ENCODE peak calls at places on chromosome 16, in nine cellular contexts. One of them, this sample, is unnamed.

GRCh38 chr16:81181013-81181720 is 57.3 kb upstream of the BCO1 start:
- DNase-seq in cardiac muscle cell: peak; percentile 97
- DNase-seq in spleen: no peak
- DNase-seq in CD8-positive, alpha-beta T cell: no peak
- DNase-seq in AG04450: peak; percentile 89
- DNase-seq in A549: peak; percentile 93
- DNase-seq in heart right ventricle: peak; percentile 86
- DNase-seq in GM23338: peak; percentile 98
- DNase-seq in astrocyte of the spinal cord: peak; percentile 92
- DNase-seq in this sample: no peak

GRCh38 chr16:88784074-88784855 is 755 bp downstream of the PIEZO1 start:
- DNase-seq in GM23338: peak; percentile 83
- DNase-seq in AG04450: no peak
- DNase-seq in A549: peak; percentile 74
- DNase-seq in cardiac muscle cell: peak; percentile 88
- DNase-seq in astrocyte of the spinal cord: peak; percentile 72
- DNase-seq in spleen: peak; percentile 89
- DNase-seq in heart right ventricle: peak; percentile 79
- DNase-seq in CD8-positive, alpha-beta T cell: no peak
- DNase-seq in this sample: peak; percentile 70

GRCh38 chr16:76913046-76913445 is 277.9 kb upstream of the MON1B start:
- DNase-seq in spleen: no peak
- DNase-seq in GM23338: no peak
- DNase-seq in astrocyte of the spinal cord: no peak
- DNase-seq in cardiac muscle cell: no peak
- DNase-seq in A549: peak; percentile 6
- DNase-seq in heart right ventricle: no peak
- DNase-seq in CD8-positive, alpha-beta T cell: no peak
- DNase-seq in AG04450: no peak
- DNase-seq in this sample: no peak

GRCh38 chr16:50079741-50080140 is 14.0 kb downstream of the HEATR3 start:
- DNase-seq in cardiac muscle cell: no peak
- DNase-seq in heart right ventricle: no peak
- DNase-seq in GM23338: no peak
- DNase-seq in CD8-positive, alpha-beta T cell: no peak
- DNase-seq in spleen: no peak
- DNase-seq in AG04450: no peak
- DNase-seq in astrocyte of the spinal cord: peak; percentile 20
- DNase-seq in A549: no peak
- DNase-seq in this sample: no peak

GRCh38 chr16:19517424-19518089 is 4.3 kb downstream of the GDE1 start:
- DNase-seq in AG04450: no peak
- DNase-seq in GM23338: no peak
- DNase-seq in CD8-positive, alpha-beta T cell: no peak
- DNase-seq in spleen: no peak
- DNase-seq in cardiac muscle cell: no peak
- DNase-seq in A549: peak; percentile 35
- DNase-seq in astrocyte of the spinal cord: peak; percentile 32
- DNase-seq in heart right ventricle: no peak
- DNase-seq in this sample: no peak

GRCh38 chr16:30656974-30657865 is 1.0 kb upstream of the FBRS start:
- DNase-seq in spleen: peak; percentile 77
- DNase-seq in heart right ventricle: no peak
- DNase-seq in AG04450: no peak
- DNase-seq in A549: no peak
- DNase-seq in CD8-positive, alpha-beta T cell: no peak
- DNase-seq in GM23338: no peak
- DNase-seq in astrocyte of the spinal cord: no peak
- DNase-seq in cardiac muscle cell: no peak
- DNase-seq in this sample: peak; percentile 40

GRCh38 chr16:87855852-87856715 is 13.2 kb downstream of the SLC7A5 start:
- DNase-seq in AG04450: no peak
- DNase-seq in cardiac muscle cell: peak; percentile 39
- DNase-seq in spleen: peak; percentile 95
- DNase-seq in astrocyte of the spinal cord: peak; percentile 81
- DNase-seq in CD8-positive, alpha-beta T cell: no peak
- DNase-seq in A549: peak; percentile 79
- DNase-seq in GM23338: no peak
- DNase-seq in heart right ventricle: peak; percentile 31
- DNase-seq in this sample: no peak

GRCh38 chr16:87127061-87127765 is 190.0 kb downstream of the C16orf95 start:
- DNase-seq in astrocyte of the spinal cord: peak; percentile 78
- DNase-seq in A549: no peak
- DNase-seq in spleen: no peak
- DNase-seq in AG04450: no peak
- DNase-seq in heart right ventricle: peak; percentile 77
- DNase-seq in CD8-positive, alpha-beta T cell: no peak
- DNase-seq in GM23338: no peak
- DNase-seq in cardiac muscle cell: peak; percentile 87
- DNase-seq in this sample: no peak

GRCh38 chr16:56960681-56961281 is 969 bp upstream of the CETP start:
- DNase-seq in spleen: peak; percentile 60
- DNase-seq in A549: no peak
- DNase-seq in cardiac muscle cell: peak; percentile 73
- DNase-seq in AG04450: no peak
- DNase-seq in CD8-positive, alpha-beta T cell: no peak
- DNase-seq in astrocyte of the spinal cord: no peak
- DNase-seq in GM23338: no peak
- DNase-seq in heart right ventricle: no peak
- DNase-seq in this sample: no peak

GRCh38 chr16:11202260-11203091 is 53.5 kb downstream of the SOCS1 start:
- DNase-seq in heart right ventricle: no peak
- DNase-seq in GM23338: no peak
- DNase-seq in CD8-positive, alpha-beta T cell: no peak
- DNase-seq in cardiac muscle cell: no peak
- DNase-seq in astrocyte of the spinal cord: peak; percentile 50
- DNase-seq in A549: no peak
- DNase-seq in spleen: no peak
- DNase-seq in AG04450: no peak
- DNase-seq in this sample: no peak

GRCh38 chr16:27500801-27501200 is 48.9 kb downstream of the GTF3C1 start:
- DNase-seq in heart right ventricle: no peak
- DNase-seq in spleen: no peak
- DNase-seq in AG04450: no peak
- DNase-seq in cardiac muscle cell: no peak
- DNase-seq in CD8-positive, alpha-beta T cell: no peak
- DNase-seq in astrocyte of the spinal cord: no peak
- DNase-seq in A549: no peak
- DNase-seq in GM23338: no peak
- DNase-seq in this sample: no peak

GRCh38 chr16:49679085-49679484 is 176.8 kb downstream of the ZNF423 start:
- DNase-seq in astrocyte of the spinal cord: no peak
- DNase-seq in AG04450: no peak
- DNase-seq in A549: no peak
- DNase-seq in GM23338: no peak
- DNase-seq in cardiac muscle cell: no peak
- DNase-seq in heart right ventricle: no peak
- DNase-seq in CD8-positive, alpha-beta T cell: no peak
- DNase-seq in spleen: no peak
- DNase-seq in this sample: no peak

GRCh38 chr16:88888057-88888777 is 21.8 kb upstream of the PABPN1L start:
- DNase-seq in AG04450: no peak
- DNase-seq in astrocyte of the spinal cord: no peak
- DNase-seq in cardiac muscle cell: no peak
- DNase-seq in spleen: no peak
- DNase-seq in GM23338: no peak
- DNase-seq in heart right ventricle: no peak
- DNase-seq in A549: no peak
- DNase-seq in CD8-positive, alpha-beta T cell: no peak
- DNase-seq in this sample: no peak

GRCh38 chr16:12471383-12471782 is 332.3 kb downstream of the CPPED1 start:
- DNase-seq in A549: no peak
- DNase-seq in cardiac muscle cell: no peak
- DNase-seq in CD8-positive, alpha-beta T cell: no peak
- DNase-seq in heart right ventricle: no peak
- DNase-seq in spleen: no peak
- DNase-seq in GM23338: no peak
- DNase-seq in astrocyte of the spinal cord: no peak
- DNase-seq in AG04450: no peak
- DNase-seq in this sample: no peak

GRCh38 chr16:12758670-12759558 is 44.8 kb downstream of the CPPED1 start:
- DNase-seq in cardiac muscle cell: no peak
- DNase-seq in GM23338: no peak
- DNase-seq in AG04450: no peak
- DNase-seq in CD8-positive, alpha-beta T cell: no peak
- DNase-seq in A549: no peak
- DNase-seq in spleen: no peak
- DNase-seq in heart right ventricle: no peak
- DNase-seq in astrocyte of the spinal cord: no peak
- DNase-seq in this sample: no peak

GRCh38 chr16:3059723-3060242 is 5.7 kb upstream of the IL32 start:
- DNase-seq in heart right ventricle: no peak
- DNase-seq in CD8-positive, alpha-beta T cell: no peak
- DNase-seq in cardiac muscle cell: no peak
- DNase-seq in GM23338: no peak
- DNase-seq in AG04450: no peak
- DNase-seq in spleen: no peak
- DNase-seq in astrocyte of the spinal cord: no peak
- DNase-seq in A549: no peak
- DNase-seq in this sample: no peak
- H3K4me3 ChIP-seq in heart right ventricle: peak overlapping the region; percentile 88
- H3K4me3 ChIP-seq in CD8-positive, alpha-beta T cell: peak overlapping the region; percentile 84
- H3K4me3 ChIP-seq in cardiac muscle cell: peak overlapping the region; percentile 93
- H3K4me3 ChIP-seq in GM23338: peak overlapping the region; percentile 84
- H3K4me3 ChIP-seq in AG04450: peak overlapping the region; percentile 57
- H3K4me3 ChIP-seq in spleen: peak overlapping the region; percentile 97
- H3K4me3 ChIP-seq in astrocyte of the spinal cord: peak overlapping the region; percentile 34
- H3K4me3 ChIP-seq in A549: peak overlapping the region; percentile 76
- H3K4me3 ChIP-seq in this sample: peak overlapping the region; percentile 96

GRCh38 chr16:24834459-24835335 is 11.1 kb upstream of the SLC5A11 start:
- DNase-seq in GM23338: peak; percentile 73
- DNase-seq in cardiac muscle cell: peak; percentile 53
- DNase-seq in A549: peak; percentile 76
- DNase-seq in heart right ventricle: no peak
- DNase-seq in astrocyte of the spinal cord: peak; percentile 41
- DNase-seq in AG04450: no peak
- DNase-seq in spleen: no peak
- DNase-seq in CD8-positive, alpha-beta T cell: no peak
- DNase-seq in this sample: no peak
- TF ChIP-seq CTCF in GM23338: peak; percentile 55
- TF ChIP-seq CTCF in cardiac muscle cell: peak; percentile 74
- TF ChIP-seq CTCF in A549: peak; percentile 90
- TF ChIP-seq CTCF in heart right ventricle: peak; percentile 49
- TF ChIP-seq CTCF in astrocyte of the spinal cord: peak; percentile 79
- TF ChIP-seq CTCF in AG04450: peak; percentile 84
- TF ChIP-seq CTCF in spleen: peak; percentile 7
- TF ChIP-seq CTCF in CD8-positive, alpha-beta T cell: no peak
- TF ChIP-seq CTCF in this sample: no peak

GRCh38 chr16:58336332-58337089 is 41.7 kb upstream of the PRSS54 start:
- DNase-seq in cardiac muscle cell: peak; percentile 76
- DNase-seq in A549: peak; percentile 77
- DNase-seq in heart right ventricle: peak; percentile 87
- DNase-seq in CD8-positive, alpha-beta T cell: peak; percentile 67
- DNase-seq in astrocyte of the spinal cord: peak; percentile 70
- DNase-seq in spleen: peak; percentile 89
- DNase-seq in GM23338: peak; percentile 95
- DNase-seq in AG04450: peak; percentile 30
- DNase-seq in this sample: peak; percentile 87

GRCh38 chr16:58333937-58334336 is 39.1 kb upstream of the PRSS54 start:
- DNase-seq in GM23338: no peak
- DNase-seq in spleen: no peak
- DNase-seq in astrocyte of the spinal cord: no peak
- DNase-seq in CD8-positive, alpha-beta T cell: no peak
- DNase-seq in heart right ventricle: no peak
- DNase-seq in cardiac muscle cell: no peak
- DNase-seq in A549: no peak
- DNase-seq in AG04450: no peak
- DNase-seq in this sample: no peak

GRCh38 chr16:58338205-58338604 is 43.4 kb upstream of the PRSS54 start:
- DNase-seq in A549: no peak
- DNase-seq in CD8-positive, alpha-beta T cell: no peak
- DNase-seq in astrocyte of the spinal cord: no peak
- DNase-seq in cardiac muscle cell: no peak
- DNase-seq in heart right ventricle: no peak
- DNase-seq in spleen: no peak
- DNase-seq in AG04450: no peak
- DNase-seq in GM23338: no peak
- DNase-seq in this sample: no peak

GRCh38 chr16:58339452-58339938 is 44.7 kb upstream of the PRSS54 start:
- DNase-seq in cardiac muscle cell: peak; percentile 55
- DNase-seq in spleen: no peak
- DNase-seq in AG04450: no peak
- DNase-seq in A549: peak; percentile 58
- DNase-seq in CD8-positive, alpha-beta T cell: no peak
- DNase-seq in astrocyte of the spinal cord: peak; percentile 8
- DNase-seq in heart right ventricle: peak; percentile 43
- DNase-seq in GM23338: peak; percentile 81
- DNase-seq in this sample: no peak

GRCh38 chr16:58337090-58337444 is 42.2 kb upstream of the PRSS54 start:
- DNase-seq in heart right ventricle: no peak
- DNase-seq in cardiac muscle cell: no peak
- DNase-seq in CD8-positive, alpha-beta T cell: no peak
- DNase-seq in A549: no peak
- DNase-seq in spleen: no peak
- DNase-seq in astrocyte of the spinal cord: no peak
- DNase-seq in AG04450: no peak
- DNase-seq in GM23338: peak; percentile 21
- DNase-seq in this sample: no peak
- H3K4me3 ChIP-seq in heart right ventricle: peak overlapping the region; percentile 50
- H3K4me3 ChIP-seq in cardiac muscle cell: no peak overlapping the region
- H3K4me3 ChIP-seq in CD8-positive, alpha-beta T cell: no peak overlapping the region
- H3K4me3 ChIP-seq in A549: peak overlapping the region; percentile 21
- H3K4me3 ChIP-seq in spleen: peak overlapping the region; percentile 45
- H3K4me3 ChIP-seq in astrocyte of the spinal cord: no peak overlapping the region
- H3K4me3 ChIP-seq in AG04450: peak overlapping the region; percentile 38
- H3K4me3 ChIP-seq in GM23338: peak overlapping the region; percentile 0
- H3K4me3 ChIP-seq in this sample: peak overlapping the region; percentile 32

GRCh38 chr16:54651851-54652770 is 278.6 kb upstream of the IRX5 start:
- DNase-seq in cardiac muscle cell: peak; percentile 23
- DNase-seq in CD8-positive, alpha-beta T cell: no peak
- DNase-seq in AG04450: no peak
- DNase-seq in heart right ventricle: no peak
- DNase-seq in A549: no peak
- DNase-seq in spleen: no peak
- DNase-seq in astrocyte of the spinal cord: no peak
- DNase-seq in GM23338: peak; percentile 52
- DNase-seq in this sample: no peak

GRCh38 chr16:54654429-54654828 is 276.2 kb upstream of the IRX5 start:
- DNase-seq in astrocyte of the spinal cord: no peak
- DNase-seq in spleen: no peak
- DNase-seq in heart right ventricle: no peak
- DNase-seq in AG04450: no peak
- DNase-seq in GM23338: peak; percentile 18
- DNase-seq in A549: no peak
- DNase-seq in CD8-positive, alpha-beta T cell: no peak
- DNase-seq in cardiac muscle cell: no peak
- DNase-seq in this sample: no peak

GRCh38 chr16:54655171-54655590 is 275.5 kb upstream of the IRX5 start:
- DNase-seq in astrocyte of the spinal cord: peak; percentile 51
- DNase-seq in CD8-positive, alpha-beta T cell: no peak
- DNase-seq in AG04450: no peak
- DNase-seq in cardiac muscle cell: peak; percentile 75
- DNase-seq in heart right ventricle: peak; percentile 71
- DNase-seq in A549: no peak
- DNase-seq in spleen: no peak
- DNase-seq in GM23338: peak; percentile 41
- DNase-seq in this sample: no peak

GRCh38 chr16:54657709-54658102 is 273.0 kb upstream of the IRX5 start:
- DNase-seq in astrocyte of the spinal cord: peak; percentile 46
- DNase-seq in spleen: no peak
- DNase-seq in heart right ventricle: no peak
- DNase-seq in AG04450: no peak
- DNase-seq in A549: no peak
- DNase-seq in CD8-positive, alpha-beta T cell: no peak
- DNase-seq in cardiac muscle cell: no peak
- DNase-seq in GM23338: no peak
- DNase-seq in this sample: no peak

GRCh38 chr16:54657058-54657708 is 273.5 kb upstream of the IRX5 start:
- DNase-seq in heart right ventricle: no peak
- DNase-seq in A549: peak; percentile 74
- DNase-seq in astrocyte of the spinal cord: peak; percentile 86
- DNase-seq in cardiac muscle cell: peak; percentile 27
- DNase-seq in CD8-positive, alpha-beta T cell: no peak
- DNase-seq in GM23338: peak; percentile 17
- DNase-seq in spleen: no peak
- DNase-seq in AG04450: no peak
- DNase-seq in this sample: no peak
- TF ChIP-seq CTCF in heart right ventricle: no peak
- TF ChIP-seq CTCF in A549: no peak
- TF ChIP-seq CTCF in astrocyte of the spinal cord: no peak
- TF ChIP-seq CTCF in cardiac muscle cell: no peak
- TF ChIP-seq CTCF in CD8-positive, alpha-beta T cell: no peak
- TF ChIP-seq CTCF in GM23338: no peak
- TF ChIP-seq CTCF in spleen: no peak
- TF ChIP-seq CTCF in AG04450: no peak
- TF ChIP-seq CTCF in this sample: no peak

This sample was measured in pancreas.